ENCODE peak calls at places on chromosomes 16 and 17, in seven cellular contexts. F is epithelial cell of esophagus; K is Calu3; D is CD8-positive, alpha-beta T cell; U is cardiac fibroblast; E is kidney epithelial cell; B is left lung. Z is an unnamed sample.

GRCh38 chr16:67939507-67940435 is 3.1 kb upstream of the PSMB10 start:
- DNase-seq in U (no peak), B (no peak), K (no peak), F (no peak), D (peak), E (no peak), Z (no peak)

GRCh38 chr17:60139438-60140285 is 10.1 kb upstream of the CA4 start:
- DNase-seq in D (peak), B (peak), E (no peak), U (peak), F (peak), K (no peak), Z (no peak)

GRCh38 chr16:22763655-22764054 is 50.3 kb upstream of the HS3ST2 start:
- DNase-seq in B (no peak), U (no peak), F (peak), E (no peak), K (no peak), D (no peak), Z (no peak)

GRCh38 chr16:55710466-55710865 is 54.7 kb downstream of the SLC6A2 start:
- DNase-seq in U (no peak), K (peak), B (no peak), F (peak), D (no peak), E (no peak), Z (peak)

GRCh38 chr17:3528604-3529511 is 28.8 kb downstream of the TRPV3 start:
- DNase-seq in E (no peak), U (peak), D (no peak), B (no peak), F (peak), K (peak), Z (no peak)

GRCh38 chr16:57256601-57257395 is 11.7 kb downstream of the ARL2BP start:
- DNase-seq in B (no peak), K (no peak), E (no peak), F (no peak), D (no peak), U (no peak), Z (no peak)

GRCh38 chr16:81431554-81432353 is 12.9 kb upstream of the CMIP start:
- DNase-seq in E (no peak), U (peak), K (no peak), F (no peak), D (no peak), B (peak), Z (no peak)

GRCh38 chr17:8120520-8121443 is 2.5 kb upstream of the ALOXE3 start:
- DNase-seq in B (peak), K (peak), E (no peak), D (peak), F (peak), U (peak), Z (peak)

GRCh38 chr17:2755941-2756724 is 6.7 kb upstream of the CCDC92B start:
- DNase-seq in D (no peak), K (no peak), E (no peak), U (no peak), B (no peak), F (peak), Z (no peak)

GRCh38 chr16:77618011-77618410 is 104.3 kb upstream of the NUDT7 start:
- DNase-seq in U (peak), D (no peak), K (no peak), F (no peak), B (no peak), E (no peak), Z (peak)

GRCh38 chr17:66255527-66255971 is 26.3 kb upstream of the APOH start:
- DNase-seq in E (no peak), B (no peak), D (no peak), F (no peak), U (no peak), K (no peak), Z (no peak)

GRCh38 chr16:50999181-50999580 is 151.9 kb downstream of the SALL1 start:
- DNase-seq in K (no peak), B (no peak), D (no peak), E (no peak), U (no peak), F (no peak), Z (no peak)

GRCh38 chr16:12874135-12874534 is 27.3 kb upstream of the SHISA9 start:
- DNase-seq in F (peak), B (no peak), E (peak), K (no peak), U (no peak), D (no peak), Z (peak)

GRCh38 chr16:30131869-30132475 is 9.0 kb upstream of the MAPK3 start:
- DNase-seq in K (no peak), F (no peak), U (peak), D (no peak), B (no peak), E (no peak), Z (no peak)

GRCh38 chr17:81863833-81864768 is 3.8 kb upstream of the P4HB start:
- DNase-seq in U (no peak), F (no peak), B (no peak), K (no peak), D (no peak), E (no peak), Z (no peak)

GRCh38 chr16:84234656-84235285 is 5.0 kb downstream of the KCNG4 start:
- DNase-seq in U (peak), B (no peak), F (no peak), E (no peak), D (no peak), K (no peak), Z (no peak)

GRCh38 chr16:2388875-2389433 is 40.3 kb upstream of the CCNF start:
- DNase-seq in D (no peak), F (peak), E (peak), K (peak), U (no peak), B (peak), Z (peak)

GRCh38 chr16:2388139-2388874 is 40.9 kb upstream of the CCNF start:
- DNase-seq in B (no peak), D (no peak), F (no peak), U (no peak), K (no peak), E (no peak), Z (no peak)

GRCh38 chr16:2385441-2385840 is 43.8 kb upstream of the CCNF start:
- DNase-seq in K (peak), E (peak), D (no peak), F (peak), B (no peak), U (no peak), Z (no peak)

GRCh38 chr16:2386990-2387389 is 42.3 kb upstream of the CCNF start:
- DNase-seq in E (no peak), D (no peak), U (no peak), K (no peak), B (no peak), F (no peak), Z (no peak)
- TF ChIP-seq CTCF in E (no peak), D (no peak), U (peak), K (peak), B (no peak), F (peak), Z (no peak)

GRCh38 chr16:85454171-85454883 is 158.8 kb upstream of the GSE1 start:
- DNase-seq in E (no peak), F (no peak), K (no peak), U (no peak), B (no peak), D (no peak), Z (no peak)
- TF ChIP-seq CTCF in E (no peak), F (no peak), K (no peak), U (no peak), B (no peak), D (no peak), Z (no peak)

GRCh38 chr16:87877942-87878507 is 8.7 kb upstream of the SLC7A5 start:
- DNase-seq in D (no peak), U (no peak), K (peak), E (no peak), B (no peak), F (no peak), Z (no peak)
- TF ChIP-seq CTCF in D (no peak), U (no peak), K (peak), E (no peak), B (no peak), F (peak), Z (no peak)

GRCh38 chr16:1940273-1941161 is 2.5 kb downstream of the MSRB1 start:
- DNase-seq in F (no peak), U (no peak), D (no peak), E (no peak), B (no peak), K (no peak), Z (no peak)

GRCh38 chr16:1941924-1942809 is 832 bp downstream of the MSRB1 start:
- DNase-seq in B (peak), K (peak), E (no peak), U (peak), F (peak), D (no peak), Z (peak)

GRCh38 chr16:1938910-1939309 is 4.1 kb downstream of the MSRB1 start:
- DNase-seq in K (no peak), B (no peak), E (no peak), D (no peak), F (no peak), U (no peak), Z (no peak)

GRCh38 chr16:1942810-1943726 is at the start of gene MSRB1:
- DNase-seq in E (peak), F (peak), B (peak), K (peak), U (peak), D (peak), Z (peak)

DNA sequence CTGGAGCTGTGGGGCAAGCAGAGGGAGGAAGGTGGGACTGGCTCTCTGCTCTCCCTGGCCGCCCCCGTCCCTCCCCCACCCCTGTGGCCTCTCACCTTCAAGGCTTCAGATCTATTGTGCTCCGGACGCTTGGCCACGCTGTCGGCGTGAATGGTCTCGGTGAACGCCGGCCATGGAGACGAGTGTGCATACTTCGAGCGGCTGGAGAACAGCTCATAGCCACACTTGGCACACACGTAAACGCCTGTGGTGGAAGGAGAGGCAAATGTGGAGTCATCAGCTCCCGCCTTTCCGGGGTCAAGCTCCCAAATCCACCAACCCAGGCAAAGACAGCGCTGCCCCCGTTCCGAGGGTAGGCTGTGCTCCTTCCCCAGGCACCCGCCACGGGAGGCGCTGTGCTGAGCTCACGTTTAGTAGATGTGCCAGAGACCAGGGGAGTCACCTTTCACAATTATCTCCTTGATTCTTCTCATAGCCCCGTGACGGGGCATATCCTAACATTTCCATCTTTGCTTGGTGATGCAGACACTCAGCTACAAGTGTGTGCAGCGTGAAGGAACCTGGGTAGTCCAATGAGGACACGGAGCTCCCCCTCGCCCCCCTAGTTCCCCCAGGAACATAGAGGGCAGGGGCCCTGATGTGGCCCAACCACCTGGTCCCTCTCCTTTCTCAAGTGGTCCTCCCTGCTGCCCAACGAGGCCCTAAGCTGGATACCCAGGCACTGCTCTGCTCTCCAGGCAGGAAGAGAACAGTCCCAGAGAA is 1.7 kb downstream of the MSRB1 start:
- DNase-seq in U (peak), K (no peak), B (no peak), F (no peak), D (no peak), E (no peak), Z (no peak)
- TF ChIP-seq CTCF in U (no peak), K (no peak), B (no peak), F (no peak), D (no peak), E (peak), Z (no peak)

GRCh38 chr16:89120281-89120680 is 26.6 kb downstream of the ACSF3 start:
- DNase-seq in E (no peak), F (no peak), B (no peak), D (no peak), K (no peak), U (no peak), Z (no peak)
- TF ChIP-seq CTCF in E (no peak), F (no peak), B (no peak), D (no peak), K (no peak), U (no peak), Z (no peak)

GRCh38 chr16:90077757-90078593 is 844 bp upstream of the PRDM7 start:
- DNase-seq in U (peak), K (peak), E (no peak), D (peak), B (no peak), F (peak), Z (no peak)
- TF ChIP-seq CTCF in U (no peak), K (no peak), E (no peak), D (peak), B (no peak), F (no peak), Z (no peak)